ENCODE peak calls at places on chromosome 12, in eight cellular contexts. E is body of pancreas; O is RWPE2; Q is GM13977; J is T-helper 9 cell; I is C1 segment of cervical spinal cord; C is activated CD4-positive, CD25-positive, alpha-beta regulatory T cell; W is stimulated activated CD4-positive, alpha-beta T cell treated with anti-CD3 and anti-CD28 coated beads, Interleukin-2, amount 100 ng/mL, for 48 hours. B is an unnamed sample.

GRCh38 chr12:26028953-26029740 is 70.7 kb downstream of the RASSF8 start:
- DNase-seq in I (peak; percentile 51), W (peak; percentile 7), J (no peak), C (no peak), E (peak; percentile 36), Q (peak; percentile 38), O (no peak), B (peak; percentile 72)

GRCh38 chr12:122908915-122909314 is 13.0 kb upstream of the VPS37B start:
- DNase-seq in Q (no peak), I (no peak), W (no peak), O (no peak), E (peak; percentile 57), J (no peak), C (no peak), B (no peak)

GRCh38 chr12:54082402-54082892 is 28.8 kb downstream of the HOXC4 start:
- DNase-seq in C (peak; percentile 5), O (no peak), E (peak; percentile 46), I (no peak), W (peak; percentile 9), Q (no peak), J (peak; percentile 22), B (peak; percentile 20)

GRCh38 chr12:116210131-116210530 is 67.4 kb downstream of the MED13L start:
- DNase-seq in I (no peak), O (no peak), E (no peak), J (no peak), W (no peak), Q (no peak), C (no peak), B (peak; percentile 53)

GRCh38 chr12:115771065-115771464 is 506.4 kb downstream of the MED13L start:
- DNase-seq in C (no peak), E (no peak), W (no peak), J (no peak), I (no peak), O (no peak), Q (no peak), B (no peak)

GRCh38 chr12:22254450-22254849 is 80.1 kb downstream of the ST8SIA1 start:
- DNase-seq in E (no peak), Q (no peak), W (no peak), O (no peak), J (no peak), I (peak; percentile 13), C (no peak), B (no peak)

GRCh38 chr12:2689879-2690278 is 104.9 kb upstream of the FKBP4 start:
- DNase-seq in E (no peak), J (no peak), C (no peak), I (no peak), Q (no peak), W (no peak), O (no peak), B (no peak)

GRCh38 chr12:54371328-54372112 is 7.2 kb upstream of the GPR84 start:
- DNase-seq in W (no peak), C (no peak), J (no peak), O (no peak), I (no peak), Q (no peak), E (no peak), B (no peak)

GRCh38 chr12:115640929-115641328 is 636.6 kb downstream of the MED13L start:
- DNase-seq in Q (no peak), J (no peak), C (no peak), E (no peak), O (no peak), W (no peak), I (no peak), B (peak; percentile 29)

GRCh38 chr12:27018071-27018470 is 3.9 kb upstream of the TM7SF3 start:
- DNase-seq in O (no peak), C (no peak), Q (no peak), I (no peak), E (no peak), J (no peak), W (no peak), B (no peak)

GRCh38 chr12:18422849-18423248 is 161.5 kb downstream of the PIK3C2G start:
- DNase-seq in Q (no peak), C (no peak), I (no peak), E (no peak), O (no peak), J (no peak), W (no peak), B (no peak)

GRCh38 chr12:80924437-80924836 is 13.3 kb downstream of the LIN7A start:
- DNase-seq in I (no peak), Q (no peak), E (no peak), C (no peak), J (no peak), W (no peak), O (no peak), B (no peak)

GRCh38 chr12:52020539-52021336 is 14.0 kb downstream of the TAMALIN start:
- DNase-seq in E (peak; percentile 68), W (peak; percentile 51), I (no peak), J (peak; percentile 47), C (peak; percentile 45), O (no peak), Q (peak; percentile 78), B (peak; percentile 28)

GRCh38 chr12:108839890-108840230 is 17.5 kb downstream of the SSH1 start:
- DNase-seq in Q (no peak), C (no peak), I (peak; percentile 60), J (no peak), W (no peak), E (no peak), O (no peak), B (no peak)

GRCh38 chr12:113174461-113175384 is 10.6 kb downstream of the DDX54 start:
- DNase-seq in C (peak; percentile 37), J (peak; percentile 80), E (peak; percentile 84), O (no peak), W (peak; percentile 83), I (peak; percentile 47), Q (peak; percentile 91), B (peak; percentile 62)

GRCh38 chr12:129771238-129771637 is 132.6 kb downstream of the TMEM132D start:
- DNase-seq in Q (no peak), C (no peak), J (no peak), I (no peak), W (no peak), E (no peak), O (no peak), B (no peak)

GRCh38 chr12:47812797-47813490 is 6.8 kb downstream of the HDAC7 start:
- DNase-seq in C (peak; percentile 93), J (peak; percentile 85), Q (peak; percentile 93), W (peak; percentile 82), I (peak; percentile 38), O (peak; percentile 91), E (peak; percentile 78), B (peak; percentile 93)

GRCh38 chr12:51773145-51773869 is 75.2 kb downstream of the FIGNL2 start:
- DNase-seq in Q (no peak), E (no peak), W (no peak), J (no peak), O (no peak), I (no peak), C (no peak), B (peak; percentile 52)

GRCh38 chr12:54018608-54018984 is 9.6 kb upstream of the HOXC6 start:
- DNase-seq in J (no peak), Q (no peak), W (no peak), O (no peak), C (no peak), E (no peak), I (no peak), B (no peak)

GRCh38 chr12:19440916-19441315 is 1.6 kb downstream of the AEBP2 start:
- DNase-seq in I (no peak), O (no peak), Q (no peak), W (no peak), E (no peak), J (no peak), C (no peak), B (peak; percentile 40)

GRCh38 chr12:49507139-49507538 is 31.7 kb upstream of the KCNH3 start:
- DNase-seq in J (no peak), O (peak; percentile 76), I (no peak), Q (no peak), W (no peak), E (no peak), C (no peak), B (peak; percentile 89)